ENCODE peak calls at places on chromosomes 13 and 19, in four cellular contexts. M is amniotic stem cell; N is stimulated activated naive CD8-positive, alpha-beta T cell treated with anti-CD3 and anti-CD28 coated beads, Interleukin-15, Interleukin-2, amounts not matched to agents 100 U/mL and 50 U/mL, for 24 hours; A is activated CD4-positive, alpha-beta T cell treated with anti-CD3 and anti-CD28 coated beads, Interleukin-2, amount 50 U/mL, for 48 hours. D is an unnamed sample.

GRCh38 chr13:81480634-81481033 is 1139.7 kb upstream of the SPRY2 start:
- DNase-seq in M (no peak), N (no peak), A (no peak), D (no peak)

GRCh38 chr13:26011996-26012688 is 39.7 kb downstream of the SHISA2 start:
- DNase-seq in M (no peak), N (peak), A (peak), D (no peak)

GRCh38 chr19:38889803-38890202 is 9.6 kb downstream of the SIRT2 start:
- DNase-seq in M (no peak), N (no peak), A (no peak), D (no peak)

GRCh38 chr19:48881741-48882657 is 9.8 kb downstream of the PPP1R15A start:
- DNase-seq in M (no peak), N (no peak), A (no peak), D (no peak)

GRCh38 chr19:7294571-7295212 is 478 bp upstream of the INSR start:
- DNase-seq in M (no peak), N (peak), A (peak), D (no peak)

GRCh38 chr13:28324181-28324789 is 170.6 kb downstream of the FLT1 start:
- DNase-seq in M (peak), N (peak), A (peak), D (no peak)

GRCh38 chr13:75669706-75670105 is 33.6 kb downstream of the LMO7 start:
- DNase-seq in M (no peak), N (no peak), A (no peak), D (no peak)

GRCh38 chr19:40803857-40804782 is 5.1 kb downstream of the EGLN2 start:
- DNase-seq in M (no peak), N (peak), A (peak), D (no peak)

GRCh38 chr13:41649659-41650058 is 192.3 kb downstream of the RGCC start:
- DNase-seq in M (no peak), N (no peak), A (no peak), D (no peak)

GRCh38 chr13:31067416-31068118 is 94.1 kb downstream of the HSPH1 start:
- DNase-seq in M (no peak), N (no peak), A (no peak), D (no peak)

GRCh38 chr19:19602136-19602712 is 16.3 kb downstream of the PBX4 start:
- DNase-seq in M (no peak), N (no peak), A (no peak), D (no peak)

GRCh38 chr19:12464769-12465725 is 19.6 kb downstream of the ZNF709 start:
- DNase-seq in M (no peak), N (no peak), A (no peak), D (no peak)

GRCh38 chr13:82847595-82847994 is 1034.7 kb downstream of the SLITRK1 start:
- DNase-seq in M (no peak), N (no peak), A (no peak), D (no peak)

GRCh38 chr19:55459551-55459949 is 1.9 kb downstream of the ISOC2 start:
- DNase-seq in M (no peak), N (no peak), A (no peak), D (no peak)